ENCODE peak calls at places on chromosome 2, in eight cellular contexts. One of them, this sample, is unnamed.

GRCh38 chr2:1625281-1626001 is 118.9 kb downstream of the PXDN start:
- DNase-seq in mesenteric fat pad: peak; percentile 88
- DNase-seq in activated CD8-positive, alpha-beta memory T cell treated with anti-CD3 and anti-CD28 coated beads for 24 hours: no peak
- DNase-seq in right lobe of liver: no peak
- DNase-seq in activated T-helper 9 cell treated with anti-CD3 and anti-CD28 coated beads, Interleukin-2, amount 50 U/mL, for 16 hours: no peak
- DNase-seq in amniotic epithelial cell: peak; percentile 81
- DNase-seq in NCI-H2107: no peak
- DNase-seq in SK-MEL-5: no peak
- DNase-seq in this sample: no peak

GRCh38 chr2:239391286-239392071 is 9.3 kb downstream of the HDAC4 start:
- DNase-seq in mesenteric fat pad: peak; percentile 53
- DNase-seq in activated CD8-positive, alpha-beta memory T cell treated with anti-CD3 and anti-CD28 coated beads for 24 hours: no peak
- DNase-seq in right lobe of liver: peak; percentile 39
- DNase-seq in activated T-helper 9 cell treated with anti-CD3 and anti-CD28 coated beads, Interleukin-2, amount 50 U/mL, for 16 hours: no peak
- DNase-seq in amniotic epithelial cell: no peak
- DNase-seq in NCI-H2107: no peak
- DNase-seq in SK-MEL-5: no peak
- DNase-seq in this sample: no peak

GRCh38 chr2:240127911-240128607 is 8.0 kb downstream of the COPS9 start:
- DNase-seq in mesenteric fat pad: peak; percentile 30
- DNase-seq in activated CD8-positive, alpha-beta memory T cell treated with anti-CD3 and anti-CD28 coated beads for 24 hours: peak; percentile 41
- DNase-seq in right lobe of liver: no peak
- DNase-seq in activated T-helper 9 cell treated with anti-CD3 and anti-CD28 coated beads, Interleukin-2, amount 50 U/mL, for 16 hours: no peak
- DNase-seq in amniotic epithelial cell: no peak
- DNase-seq in NCI-H2107: no peak
- DNase-seq in SK-MEL-5: no peak
- DNase-seq in this sample: no peak

GRCh38 chr2:20578895-20579825 is 71.7 kb downstream of the HS1BP3 start:
- DNase-seq in mesenteric fat pad: no peak
- DNase-seq in activated CD8-positive, alpha-beta memory T cell treated with anti-CD3 and anti-CD28 coated beads for 24 hours: no peak
- DNase-seq in right lobe of liver: no peak
- DNase-seq in activated T-helper 9 cell treated with anti-CD3 and anti-CD28 coated beads, Interleukin-2, amount 50 U/mL, for 16 hours: no peak
- DNase-seq in amniotic epithelial cell: peak; percentile 98
- DNase-seq in NCI-H2107: no peak
- DNase-seq in SK-MEL-5: peak; percentile 100
- DNase-seq in this sample: peak; percentile 94

GRCh38 chr2:27736031-27736889 is 35.3 kb upstream of the MRPL33 start:
- DNase-seq in mesenteric fat pad: peak; percentile 59
- DNase-seq in activated CD8-positive, alpha-beta memory T cell treated with anti-CD3 and anti-CD28 coated beads for 24 hours: peak; percentile 52
- DNase-seq in right lobe of liver: no peak
- DNase-seq in activated T-helper 9 cell treated with anti-CD3 and anti-CD28 coated beads, Interleukin-2, amount 50 U/mL, for 16 hours: no peak
- DNase-seq in amniotic epithelial cell: peak; percentile 37
- DNase-seq in NCI-H2107: no peak
- DNase-seq in SK-MEL-5: no peak
- DNase-seq in this sample: no peak

GRCh38 chr2:176085861-176086771 is 2.4 kb upstream of the EVX2 start:
- DNase-seq in mesenteric fat pad: no peak
- DNase-seq in activated CD8-positive, alpha-beta memory T cell treated with anti-CD3 and anti-CD28 coated beads for 24 hours: peak; percentile 52
- DNase-seq in right lobe of liver: no peak
- DNase-seq in activated T-helper 9 cell treated with anti-CD3 and anti-CD28 coated beads, Interleukin-2, amount 50 U/mL, for 16 hours: no peak
- DNase-seq in amniotic epithelial cell: peak; percentile 30
- DNase-seq in NCI-H2107: no peak
- DNase-seq in SK-MEL-5: peak; percentile 62
- DNase-seq in this sample: peak; percentile 54

GRCh38 chr2:110732422-110733413 is at the start of gene ACOXL:
- DNase-seq in mesenteric fat pad: no peak
- DNase-seq in activated CD8-positive, alpha-beta memory T cell treated with anti-CD3 and anti-CD28 coated beads for 24 hours: no peak
- DNase-seq in right lobe of liver: no peak
- DNase-seq in activated T-helper 9 cell treated with anti-CD3 and anti-CD28 coated beads, Interleukin-2, amount 50 U/mL, for 16 hours: no peak
- DNase-seq in amniotic epithelial cell: no peak
- DNase-seq in NCI-H2107: peak; percentile 35
- DNase-seq in SK-MEL-5: no peak
- DNase-seq in this sample: no peak

GRCh38 chr2:239260546-239261327 is 140.1 kb downstream of the HDAC4 start:
- DNase-seq in mesenteric fat pad: peak; percentile 75
- DNase-seq in activated CD8-positive, alpha-beta memory T cell treated with anti-CD3 and anti-CD28 coated beads for 24 hours: no peak
- DNase-seq in right lobe of liver: no peak
- DNase-seq in activated T-helper 9 cell treated with anti-CD3 and anti-CD28 coated beads, Interleukin-2, amount 50 U/mL, for 16 hours: no peak
- DNase-seq in amniotic epithelial cell: no peak
- DNase-seq in NCI-H2107: no peak
- DNase-seq in SK-MEL-5: no peak
- DNase-seq in this sample: no peak

GRCh38 chr2:200905618-200906296 is 16.6 kb downstream of the NIF3L1 start:
- DNase-seq in mesenteric fat pad: no peak
- DNase-seq in activated CD8-positive, alpha-beta memory T cell treated with anti-CD3 and anti-CD28 coated beads for 24 hours: peak; percentile 65
- DNase-seq in right lobe of liver: peak; percentile 78
- DNase-seq in activated T-helper 9 cell treated with anti-CD3 and anti-CD28 coated beads, Interleukin-2, amount 50 U/mL, for 16 hours: no peak
- DNase-seq in amniotic epithelial cell: peak; percentile 68
- DNase-seq in NCI-H2107: no peak
- DNase-seq in SK-MEL-5: peak; percentile 81
- DNase-seq in this sample: peak; percentile 49

GRCh38 chr2:143482316-143482715 is 353.1 kb downstream of the ARHGAP15 start:
- DNase-seq in mesenteric fat pad: no peak
- DNase-seq in activated CD8-positive, alpha-beta memory T cell treated with anti-CD3 and anti-CD28 coated beads for 24 hours: no peak
- DNase-seq in right lobe of liver: no peak
- DNase-seq in activated T-helper 9 cell treated with anti-CD3 and anti-CD28 coated beads, Interleukin-2, amount 50 U/mL, for 16 hours: no peak
- DNase-seq in amniotic epithelial cell: no peak
- DNase-seq in NCI-H2107: no peak
- DNase-seq in SK-MEL-5: no peak
- DNase-seq in this sample: no peak

GRCh38 chr2:52852006-52852405 is 915.6 kb upstream of the CHAC2 start:
- DNase-seq in mesenteric fat pad: no peak
- DNase-seq in activated CD8-positive, alpha-beta memory T cell treated with anti-CD3 and anti-CD28 coated beads for 24 hours: no peak
- DNase-seq in right lobe of liver: no peak
- DNase-seq in activated T-helper 9 cell treated with anti-CD3 and anti-CD28 coated beads, Interleukin-2, amount 50 U/mL, for 16 hours: no peak
- DNase-seq in amniotic epithelial cell: no peak
- DNase-seq in NCI-H2107: no peak
- DNase-seq in SK-MEL-5: no peak
- DNase-seq in this sample: no peak

GRCh38 chr2:190786404-190787166 is 94.0 kb upstream of the GLS start:
- DNase-seq in mesenteric fat pad: no peak
- DNase-seq in activated CD8-positive, alpha-beta memory T cell treated with anti-CD3 and anti-CD28 coated beads for 24 hours: no peak
- DNase-seq in right lobe of liver: no peak
- DNase-seq in activated T-helper 9 cell treated with anti-CD3 and anti-CD28 coated beads, Interleukin-2, amount 50 U/mL, for 16 hours: no peak
- DNase-seq in amniotic epithelial cell: peak; percentile 73
- DNase-seq in NCI-H2107: no peak
- DNase-seq in SK-MEL-5: no peak
- DNase-seq in this sample: no peak

GRCh38 chr2:134170700-134171099 is 83.2 kb upstream of the MGAT5 start:
- DNase-seq in mesenteric fat pad: no peak
- DNase-seq in activated CD8-positive, alpha-beta memory T cell treated with anti-CD3 and anti-CD28 coated beads for 24 hours: no peak
- DNase-seq in right lobe of liver: no peak
- DNase-seq in activated T-helper 9 cell treated with anti-CD3 and anti-CD28 coated beads, Interleukin-2, amount 50 U/mL, for 16 hours: no peak
- DNase-seq in amniotic epithelial cell: no peak
- DNase-seq in NCI-H2107: no peak
- DNase-seq in SK-MEL-5: no peak
- DNase-seq in this sample: no peak

GRCh38 chr2:200809506-200810251 is 2.0 kb upstream of the BZW1 start:
- DNase-seq in mesenteric fat pad: no peak
- DNase-seq in activated CD8-positive, alpha-beta memory T cell treated with anti-CD3 and anti-CD28 coated beads for 24 hours: no peak
- DNase-seq in right lobe of liver: no peak
- DNase-seq in activated T-helper 9 cell treated with anti-CD3 and anti-CD28 coated beads, Interleukin-2, amount 50 U/mL, for 16 hours: no peak
- DNase-seq in amniotic epithelial cell: peak; percentile 65
- DNase-seq in NCI-H2107: no peak
- DNase-seq in SK-MEL-5: no peak
- DNase-seq in this sample: no peak

GRCh38 chr2:62185828-62186483 is 10.0 kb upstream of the B3GNT2 start:
- DNase-seq in mesenteric fat pad: no peak
- DNase-seq in activated CD8-positive, alpha-beta memory T cell treated with anti-CD3 and anti-CD28 coated beads for 24 hours: no peak
- DNase-seq in right lobe of liver: no peak
- DNase-seq in activated T-helper 9 cell treated with anti-CD3 and anti-CD28 coated beads, Interleukin-2, amount 50 U/mL, for 16 hours: no peak
- DNase-seq in amniotic epithelial cell: no peak
- DNase-seq in NCI-H2107: no peak
- DNase-seq in SK-MEL-5: no peak
- DNase-seq in this sample: no peak

GRCh38 chr2:237733677-237734300 is 64.8 kb upstream of the RBM44 start:
- DNase-seq in mesenteric fat pad: no peak
- DNase-seq in activated CD8-positive, alpha-beta memory T cell treated with anti-CD3 and anti-CD28 coated beads for 24 hours: peak; percentile 54
- DNase-seq in right lobe of liver: peak; percentile 84
- DNase-seq in activated T-helper 9 cell treated with anti-CD3 and anti-CD28 coated beads, Interleukin-2, amount 50 U/mL, for 16 hours: no peak
- DNase-seq in amniotic epithelial cell: no peak
- DNase-seq in NCI-H2107: no peak
- DNase-seq in SK-MEL-5: no peak
- DNase-seq in this sample: no peak

GRCh38 chr2:212484563-212485080 is 54.0 kb downstream of the ERBB4 start:
- DNase-seq in mesenteric fat pad: no peak
- DNase-seq in activated CD8-positive, alpha-beta memory T cell treated with anti-CD3 and anti-CD28 coated beads for 24 hours: no peak
- DNase-seq in right lobe of liver: no peak
- DNase-seq in activated T-helper 9 cell treated with anti-CD3 and anti-CD28 coated beads, Interleukin-2, amount 50 U/mL, for 16 hours: no peak
- DNase-seq in amniotic epithelial cell: peak; percentile 12
- DNase-seq in NCI-H2107: no peak
- DNase-seq in SK-MEL-5: no peak
- DNase-seq in this sample: no peak

GRCh38 chr2:83017366-83018090 is 1441.6 kb downstream of the SUCLG1 start:
- DNase-seq in mesenteric fat pad: no peak
- DNase-seq in activated CD8-positive, alpha-beta memory T cell treated with anti-CD3 and anti-CD28 coated beads for 24 hours: no peak
- DNase-seq in right lobe of liver: no peak
- DNase-seq in activated T-helper 9 cell treated with anti-CD3 and anti-CD28 coated beads, Interleukin-2, amount 50 U/mL, for 16 hours: no peak
- DNase-seq in amniotic epithelial cell: peak; percentile 48
- DNase-seq in NCI-H2107: no peak
- DNase-seq in SK-MEL-5: no peak
- DNase-seq in this sample: no peak

GRCh38 chr2:241833101-241833937 is 24.3 kb downstream of the NEU4 start:
- DNase-seq in mesenteric fat pad: no peak
- DNase-seq in activated CD8-positive, alpha-beta memory T cell treated with anti-CD3 and anti-CD28 coated beads for 24 hours: no peak
- DNase-seq in right lobe of liver: no peak
- DNase-seq in activated T-helper 9 cell treated with anti-CD3 and anti-CD28 coated beads, Interleukin-2, amount 50 U/mL, for 16 hours: no peak
- DNase-seq in amniotic epithelial cell: peak; percentile 27
- DNase-seq in NCI-H2107: no peak
- DNase-seq in SK-MEL-5: no peak
- DNase-seq in this sample: no peak

GRCh38 chr2:240925191-240925575 is 19.0 kb downstream of the CROCC2 start:
- DNase-seq in mesenteric fat pad: peak; percentile 64
- DNase-seq in activated CD8-positive, alpha-beta memory T cell treated with anti-CD3 and anti-CD28 coated beads for 24 hours: no peak
- DNase-seq in right lobe of liver: no peak
- DNase-seq in activated T-helper 9 cell treated with anti-CD3 and anti-CD28 coated beads, Interleukin-2, amount 50 U/mL, for 16 hours: no peak
- DNase-seq in amniotic epithelial cell: no peak
- DNase-seq in NCI-H2107: no peak
- DNase-seq in SK-MEL-5: no peak
- DNase-seq in this sample: no peak

GRCh38 chr2:42239811-42240210 is 70.7 kb downstream of the EML4 start:
- DNase-seq in mesenteric fat pad: no peak
- DNase-seq in activated CD8-positive, alpha-beta memory T cell treated with anti-CD3 and anti-CD28 coated beads for 24 hours: no peak
- DNase-seq in right lobe of liver: no peak
- DNase-seq in activated T-helper 9 cell treated with anti-CD3 and anti-CD28 coated beads, Interleukin-2, amount 50 U/mL, for 16 hours: no peak
- DNase-seq in amniotic epithelial cell: no peak
- DNase-seq in NCI-H2107: no peak
- DNase-seq in SK-MEL-5: no peak
- DNase-seq in this sample: no peak

GRCh38 chr2:219724628-219725027 is 97.2 kb downstream of the SLC4A3 start:
- DNase-seq in mesenteric fat pad: no peak
- DNase-seq in activated CD8-positive, alpha-beta memory T cell treated with anti-CD3 and anti-CD28 coated beads for 24 hours: no peak
- DNase-seq in right lobe of liver: no peak
- DNase-seq in activated T-helper 9 cell treated with anti-CD3 and anti-CD28 coated beads, Interleukin-2, amount 50 U/mL, for 16 hours: no peak
- DNase-seq in amniotic epithelial cell: peak; percentile 98
- DNase-seq in NCI-H2107: no peak
- DNase-seq in SK-MEL-5: no peak
- DNase-seq in this sample: no peak

GRCh38 chr2:10305715-10306114 is 3.0 kb downstream of the HPCAL1 start:
- DNase-seq in mesenteric fat pad: peak; percentile 78
- DNase-seq in activated CD8-positive, alpha-beta memory T cell treated with anti-CD3 and anti-CD28 coated beads for 24 hours: no peak
- DNase-seq in right lobe of liver: no peak
- DNase-seq in activated T-helper 9 cell treated with anti-CD3 and anti-CD28 coated beads, Interleukin-2, amount 50 U/mL, for 16 hours: no peak
- DNase-seq in amniotic epithelial cell: peak; percentile 7
- DNase-seq in NCI-H2107: no peak
- DNase-seq in SK-MEL-5: peak; percentile 22
- DNase-seq in this sample: no peak

GRCh38 chr2:136393515-136393914 is 275.6 kb upstream of the CXCR4 start:
- DNase-seq in mesenteric fat pad: no peak
- DNase-seq in activated CD8-positive, alpha-beta memory T cell treated with anti-CD3 and anti-CD28 coated beads for 24 hours: no peak
- DNase-seq in right lobe of liver: no peak
- DNase-seq in activated T-helper 9 cell treated with anti-CD3 and anti-CD28 coated beads, Interleukin-2, amount 50 U/mL, for 16 hours: no peak
- DNase-seq in amniotic epithelial cell: no peak
- DNase-seq in NCI-H2107: no peak
- DNase-seq in SK-MEL-5: no peak
- DNase-seq in this sample: no peak

GRCh38 chr2:168952424-168952823 is 51.3 kb downstream of the G6PC2 start:
- DNase-seq in mesenteric fat pad: no peak
- DNase-seq in activated CD8-positive, alpha-beta memory T cell treated with anti-CD3 and anti-CD28 coated beads for 24 hours: no peak
- DNase-seq in right lobe of liver: no peak
- DNase-seq in activated T-helper 9 cell treated with anti-CD3 and anti-CD28 coated beads, Interleukin-2, amount 50 U/mL, for 16 hours: no peak
- DNase-seq in amniotic epithelial cell: no peak
- DNase-seq in NCI-H2107: no peak
- DNase-seq in SK-MEL-5: no peak
- DNase-seq in this sample: no peak

GRCh38 chr2:202529389-202529788 is 105.4 kb upstream of the FAM117B start:
- DNase-seq in mesenteric fat pad: no peak
- DNase-seq in activated CD8-positive, alpha-beta memory T cell treated with anti-CD3 and anti-CD28 coated beads for 24 hours: no peak
- DNase-seq in right lobe of liver: no peak
- DNase-seq in activated T-helper 9 cell treated with anti-CD3 and anti-CD28 coated beads, Interleukin-2, amount 50 U/mL, for 16 hours: no peak
- DNase-seq in amniotic epithelial cell: peak; percentile 67
- DNase-seq in NCI-H2107: no peak
- DNase-seq in SK-MEL-5: no peak
- DNase-seq in this sample: no peak

GRCh38 chr2:43105586-43106562 is 120.5 kb downstream of the ZFP36L2 start:
- DNase-seq in mesenteric fat pad: no peak
- DNase-seq in activated CD8-positive, alpha-beta memory T cell treated with anti-CD3 and anti-CD28 coated beads for 24 hours: no peak
- DNase-seq in right lobe of liver: no peak
- DNase-seq in activated T-helper 9 cell treated with anti-CD3 and anti-CD28 coated beads, Interleukin-2, amount 50 U/mL, for 16 hours: no peak
- DNase-seq in amniotic epithelial cell: no peak
- DNase-seq in NCI-H2107: no peak
- DNase-seq in SK-MEL-5: peak; percentile 65
- DNase-seq in this sample: no peak

GRCh38 chr2:240655931-240656886 is 26.5 kb downstream of the AQP12B start:
- DNase-seq in mesenteric fat pad: no peak
- DNase-seq in activated CD8-positive, alpha-beta memory T cell treated with anti-CD3 and anti-CD28 coated beads for 24 hours: no peak
- DNase-seq in right lobe of liver: no peak
- DNase-seq in activated T-helper 9 cell treated with anti-CD3 and anti-CD28 coated beads, Interleukin-2, amount 50 U/mL, for 16 hours: no peak
- DNase-seq in amniotic epithelial cell: peak; percentile 18
- DNase-seq in NCI-H2107: no peak
- DNase-seq in SK-MEL-5: no peak
- DNase-seq in this sample: no peak

GRCh38 chr2:19859565-19859964 is 42.2 kb downstream of the TTC32 start:
- DNase-seq in mesenteric fat pad: no peak
- DNase-seq in activated CD8-positive, alpha-beta memory T cell treated with anti-CD3 and anti-CD28 coated beads for 24 hours: no peak
- DNase-seq in right lobe of liver: no peak
- DNase-seq in activated T-helper 9 cell treated with anti-CD3 and anti-CD28 coated beads, Interleukin-2, amount 50 U/mL, for 16 hours: no peak
- DNase-seq in amniotic epithelial cell: no peak
- DNase-seq in NCI-H2107: no peak
- DNase-seq in SK-MEL-5: no peak
- DNase-seq in this sample: no peak